ENCODE peak calls at places on chromosomes 1 and 21, in four cellular contexts. E is testis, K is tibial nerve, M is stomach. R is an unnamed sample.

GRCh38 chr1:107649023-107649422 is 316.0 kb downstream of the VAV3 start:
- DNase-seq in K (no peak), M (no peak), E (no peak), R (no peak)

GRCh38 chr1:40476924-40477679 is at the start of gene ZFP69:
- DNase-seq in K (peak; percentile 29), M (peak; percentile 64), E (peak; percentile 83), R (peak; percentile 89)

GRCh38 chr1:113219828-113220227 is 146.8 kb downstream of the LRIG2 start:
- DNase-seq in M (no peak), E (no peak), K (no peak), R (no peak)

GRCh38 chr1:40849801-40850592 is 12.2 kb downstream of the CITED4 start:
- DNase-seq in K (peak; percentile 55), M (peak; percentile 79), E (peak; percentile 83), R (peak; percentile 88)

GRCh38 chr1:20727746-20728316 is 4.7 kb downstream of the SH2D5 start:
- DNase-seq in K (peak; percentile 6), E (peak; percentile 12), M (peak; percentile 16), R (peak; percentile 43)

GRCh38 chr1:116277840-116278540 is 95.1 kb upstream of the ATP1A1 start:
- DNase-seq in E (no peak), M (no peak), K (no peak), R (peak; percentile 5)

GRCh38 chr1:172135076-172135672 is 285.3 kb upstream of the C1orf105 start:
- DNase-seq in K (no peak), E (no peak), M (no peak), R (peak; percentile 39)

GRCh38 chr1:158752155-158752712 is 2.3 kb upstream of the OR6K6 start:
- DNase-seq in E (no peak), K (no peak), M (no peak), R (no peak)

GRCh38 chr1:147390185-147390542 is 147.7 kb downstream of the CHD1L start:
- DNase-seq in K (no peak), M (no peak), E (no peak), R (no peak)

GRCh38 chr1:47385020-47385419 is 31.1 kb upstream of the FOXE3 start:
- DNase-seq in K (no peak), E (no peak), M (no peak), R (no peak)

GRCh38 chr1:160284220-160284781 is 632 bp downstream of the PEX19 start:
- DNase-seq in E (peak; percentile 48), M (peak; percentile 28), K (no peak), R (peak; percentile 63)

GRCh38 chr1:171984850-171985485 is 143.7 kb downstream of the DNM3 start:
- DNase-seq in M (no peak), E (no peak), K (no peak), R (peak; percentile 45)

GRCh38 chr21:35682874-35683549 is 377.3 kb downstream of the SETD4 start:
- DNase-seq in M (no peak), E (no peak), K (no peak), R (no peak)

GRCh38 chr1:53306168-53306567 is 21.7 kb downstream of the LRP8 start:
- DNase-seq in K (no peak), E (no peak), M (no peak), R (no peak)

GRCh38 chr1:6098303-6099215 is 52.9 kb downstream of the KCNAB2 start:
- DNase-seq in E (peak; percentile 66), M (no peak), K (peak; percentile 27), R (no peak)

GRCh38 chr1:186715887-186716809 is 35.9 kb upstream of the PTGS2 start:
- DNase-seq in M (no peak), K (no peak), E (no peak), R (no peak)

GRCh38 chr1:62725255-62725654 is 37.1 kb upstream of the DOCK7 start:
- DNase-seq in K (no peak), M (no peak), E (no peak), R (no peak)

GRCh38 chr1:6991271-6991670 is 206.0 kb downstream of the CAMTA1 start:
- DNase-seq in E (no peak), M (no peak), K (no peak), R (no peak)

GRCh38 chr1:205158048-205158616 is 36.4 kb upstream of the RBBP5 start:
- DNase-seq in M (no peak), E (no peak), K (no peak), R (no peak)

GRCh38 chr1:1306070-1306660 is 1.6 kb downstream of the ACAP3 start:
- DNase-seq in M (no peak), K (no peak), E (no peak), R (peak; percentile 50)

GRCh38 chr21:20739421-20739820 is 258.8 kb upstream of the NCAM2 start:
- DNase-seq in E (no peak), K (no peak), M (no peak), R (peak; percentile 1)

GRCh38 chr1:199373139-199373538 is 654.4 kb upstream of the NR5A2 start:
- DNase-seq in M (no peak), K (no peak), E (no peak), R (no peak)
- TF ChIP-seq POLR2A in M (no peak), K (no peak), E (no peak), R (no peak)

GRCh38 chr1:84255586-84255985 is 45.9 kb upstream of the SAMD13 start:
- DNase-seq in E (no peak), K (no peak), M (no peak), R (peak; percentile 21)

GRCh38 chr1:84257617-84258016 is 43.9 kb upstream of the SAMD13 start:
- DNase-seq in E (no peak), K (no peak), M (no peak), R (no peak)

GRCh38 chr1:84253891-84254290 is 47.6 kb upstream of the SAMD13 start:
- DNase-seq in E (peak; percentile 78), K (no peak), M (peak; percentile 41), R (no peak)

GRCh38 chr1:84253041-84253440 is 48.5 kb upstream of the SAMD13 start:
- DNase-seq in M (no peak), K (no peak), E (no peak), R (no peak)

GRCh38 chr1:84254703-84255238 is 46.7 kb upstream of the SAMD13 start:
- DNase-seq in E (no peak), M (no peak), K (no peak), R (no peak)
- TF ChIP-seq POLR2A in E (no peak), M (no peak), K (no peak), R (no peak)

GRCh38 chr1:226074046-226074445 is 11.5 kb downstream of the H3-3A start:
- DNase-seq in K (no peak), M (no peak), E (no peak), R (no peak)
- TF ChIP-seq POLR2A in K (no peak), M (no peak), E (no peak), R (no peak)

GRCh38 chr1:15153842-15154479 is 414 bp downstream of the TMEM51 start:
- DNase-seq in M (peak; percentile 73), E (peak; percentile 57), K (no peak), R (peak; percentile 39)
- TF ChIP-seq POLR2A in M (no peak), E (no peak), K (no peak), R (no peak)

R was measured in erythroblast.